ENCODE peak calls at places on chromosomes 2 and 18, in ten cellular contexts. Z, Y, P, S, K, E, M, W, U and Q are unnamed samples.

GRCh38 chr18:75405341-75405740 is 22.2 kb downstream of the SMIM21 start:
- DNase-seq in Z (no peak), Y (peak), P (peak), S (no peak), K (no peak), E (no peak), M (no peak), W (no peak), U (no peak), Q (no peak)

GRCh38 chr2:85132834-85133637 is at the start of gene TCF7L1:
- DNase-seq in Z (no peak), Y (peak), P (peak), S (peak), K (peak), E (peak), M (peak), W (peak), U (peak), Q (peak)

GRCh38 chr2:86476918-86477317 is 35.7 kb downstream of the KDM3A start:
- DNase-seq in Z (no peak), Y (no peak), P (no peak), S (peak), K (no peak), E (no peak), M (no peak), W (no peak), U (no peak), Q (no peak)

GRCh38 chr18:31667185-31667584 is 17.2 kb downstream of the B4GALT6 start:
- DNase-seq in Z (no peak), Y (no peak), P (peak), S (no peak), K (no peak), E (no peak), M (no peak), W (no peak), U (peak), Q (no peak)

GRCh38 chr2:88077076-88077475 is 9.5 kb downstream of the SMYD1 start:
- DNase-seq in Z (no peak), Y (no peak), P (no peak), S (no peak), K (no peak), E (no peak), M (no peak), W (no peak), U (no peak), Q (no peak)

GRCh38 chr18:48580066-48580465 is 41.2 kb downstream of the CTIF start:
- DNase-seq in Z (no peak), Y (no peak), P (no peak), S (no peak), K (no peak), E (no peak), M (no peak), W (no peak), U (no peak), Q (no peak)

GRCh38 chr18:35514752-35515459 is 17.1 kb upstream of the INO80C start:
- DNase-seq in Z (no peak), Y (no peak), P (no peak), S (no peak), K (no peak), E (no peak), M (no peak), W (no peak), U (no peak), Q (no peak)

GRCh38 chr2:227822416-227823003 is 8.9 kb downstream of the CCL20 start:
- DNase-seq in Z (no peak), Y (peak), P (peak), S (no peak), K (no peak), E (no peak), M (no peak), W (no peak), U (no peak), Q (no peak)

GRCh38 chr2:88831792-88832248 is 140.3 kb downstream of the RPIA start:
- DNase-seq in Z (no peak), Y (peak), P (no peak), S (peak), K (no peak), E (peak), M (peak), W (peak), U (peak), Q (peak)

GRCh38 chr18:76491801-76492668 is 3.0 kb downstream of the ZNF516 start:
- DNase-seq in Z (no peak), Y (peak), P (peak), S (peak), K (no peak), E (peak), M (no peak), W (no peak), U (peak), Q (peak)

GRCh38 chr2:189506514-189506976 is 65.3 kb downstream of the WDR75 start:
- DNase-seq in Z (no peak), Y (no peak), P (peak), S (peak), K (no peak), E (no peak), M (no peak), W (no peak), U (peak), Q (no peak)

GRCh38 chr2:46344696-46345095 is 47.5 kb downstream of the EPAS1 start:
- DNase-seq in Z (no peak), Y (no peak), P (no peak), S (no peak), K (no peak), E (no peak), M (no peak), W (no peak), U (no peak), Q (no peak)

GRCh38 chr2:219299372-219299760 is 9.8 kb downstream of the PTPRN start:
- DNase-seq in Z (no peak), Y (no peak), P (no peak), S (no peak), K (no peak), E (no peak), M (no peak), W (no peak), U (no peak), Q (no peak)

GRCh38 chr2:43105586-43106562 is 120.5 kb downstream of the ZFP36L2 start:
- DNase-seq in Z (no peak), Y (peak), P (no peak), S (peak), K (peak), E (no peak), M (no peak), W (peak), U (peak), Q (peak)

GRCh38 chr18:48662021-48662661 is 123.3 kb downstream of the CTIF start:
- DNase-seq in Z (peak), Y (peak), P (peak), S (peak), K (no peak), E (no peak), M (no peak), W (no peak), U (peak), Q (no peak)

GRCh38 chr18:57908092-57908491 is 105.0 kb upstream of the ATP8B1 start:
- DNase-seq in Z (no peak), Y (no peak), P (no peak), S (no peak), K (no peak), E (no peak), M (no peak), W (no peak), U (no peak), Q (no peak)

GRCh38 chr18:7464245-7464966 is 102.7 kb upstream of the PTPRM start:
- DNase-seq in Z (no peak), Y (no peak), P (no peak), S (no peak), K (no peak), E (no peak), M (no peak), W (no peak), U (no peak), Q (no peak)

GRCh38 chr18:36296591-36297418 is 708 bp upstream of the FHOD3 start:
- DNase-seq in Z (no peak), Y (peak), P (peak), S (peak), K (peak), E (peak), M (no peak), W (peak), U (peak), Q (peak)

GRCh38 chr2:236626391-236627150 is 56.9 kb downstream of the ACKR3 start:
- DNase-seq in Z (no peak), Y (no peak), P (no peak), S (no peak), K (no peak), E (no peak), M (no peak), W (no peak), U (no peak), Q (no peak)

GRCh38 chr2:203683932-203684556 is 22.4 kb upstream of the CD28 start:
- DNase-seq in Z (peak), Y (peak), P (peak), S (no peak), K (no peak), E (no peak), M (no peak), W (peak), U (peak), Q (no peak)

GRCh38 chr2:182920631-182921056 is 54.2 kb upstream of the FRZB start:
- DNase-seq in Z (no peak), Y (no peak), P (no peak), S (no peak), K (no peak), E (no peak), M (no peak), W (no peak), U (no peak), Q (no peak)

GRCh38 chr2:99662761-99663341 is 173.0 kb upstream of the REV1 start:
- DNase-seq in Z (peak), Y (peak), P (peak), S (no peak), K (peak), E (peak), M (no peak), W (peak), U (peak), Q (no peak)

GRCh38 chr2:30923575-30923974 is 116.3 kb upstream of the CAPN13 start:
- DNase-seq in Z (no peak), Y (no peak), P (no peak), S (no peak), K (no peak), E (no peak), M (no peak), W (no peak), U (no peak), Q (no peak)

GRCh38 chr2:39156107-39156506 is 35.3 kb upstream of the SOS1 start:
- DNase-seq in Z (no peak), Y (peak), P (no peak), S (no peak), K (no peak), E (no peak), M (no peak), W (no peak), U (peak), Q (no peak)

GRCh38 chr2:40039543-40039942 is 260.5 kb upstream of the THUMPD2 start:
- DNase-seq in Z (no peak), Y (peak), P (no peak), S (no peak), K (no peak), E (no peak), M (no peak), W (no peak), U (no peak), Q (no peak)

GRCh38 chr2:119247844-119248271 is 24.2 kb downstream of the STEAP3 start:
- DNase-seq in Z (no peak), Y (no peak), P (no peak), S (no peak), K (no peak), E (no peak), M (no peak), W (no peak), U (no peak), Q (no peak)

GRCh38 chr2:232341739-232342126 is 36.8 kb upstream of the ALPP start:
- DNase-seq in Z (no peak), Y (no peak), P (no peak), S (no peak), K (no peak), E (no peak), M (no peak), W (no peak), U (no peak), Q (no peak)

GRCh38 chr2:17934721-17935120 is 56.3 kb downstream of the KCNS3 start:
- DNase-seq in Z (peak), Y (peak), P (peak), S (no peak), K (no peak), E (no peak), M (no peak), W (peak), U (peak), Q (no peak)

GRCh38 chr2:239267411-239267941 is 133.3 kb downstream of the HDAC4 start:
- DNase-seq in Z (no peak), Y (peak), P (peak), S (peak), K (no peak), E (no peak), M (no peak), W (peak), U (peak), Q (peak)
- TF ChIP-seq CTCF in Z (peak), Y (peak), P (no peak), S (no peak), K (peak), E (no peak), M (no peak), W (peak), U (peak), Q (peak)

GRCh38 chr2:152367547-152368250 is 32.7 kb downstream of the FMNL2 start:
- DNase-seq in Z (no peak), Y (peak), P (no peak), S (no peak), K (no peak), E (no peak), M (no peak), W (no peak), U (no peak), Q (no peak)
- H3K4me3 ChIP-seq in Z (no peak), Y (no peak), P (no peak), S (no peak), K (no peak), E (no peak), M (no peak), W (no peak), U (no peak), Q (no peak)

GRCh38 chr2:105308785-105309540 is 20.6 kb downstream of the TGFBRAP1 start:
- DNase-seq in Z (no peak), Y (no peak), P (no peak), S (peak), K (no peak), E (no peak), M (no peak), W (no peak), U (no peak), Q (no peak)
- TF ChIP-seq CTCF in Z (no peak), Y (no peak), P (no peak), S (no peak), K (no peak), E (no peak), M (no peak), W (no peak), U (no peak), Q (no peak)

GRCh38 chr2:186592137-186592875 is 2.5 kb downstream of the ITGAV start:
- DNase-seq in Z (no peak), Y (peak), P (peak), S (no peak), K (no peak), E (no peak), M (no peak), W (no peak), U (no peak), Q (no peak)
- H3K4me3 ChIP-seq in Z (peak), Y (peak), P (peak), S (peak), K (no peak), E (peak), M (peak), W (no peak), U (peak), Q (no peak)